ENCODE peak calls at places on chromosomes 16 and 17, in four cellular contexts. One of them, this sample, is unnamed.
A peak's percentile ranks its signal among the peaks of the same experiment; 100 is the strongest.

GRCh38 chr16:53515259-53515658 is 12.2 kb upstream of the AKTIP start:
- DNase-seq in ovary: no peak
- DNase-seq in pancreas: no peak
- DNase-seq in fibroblast of lung: peak; percentile 52
- DNase-seq in this sample: no peak

GRCh38 chr16:27759301-27759871 is 209.4 kb downstream of the KATNIP start:
- DNase-seq in ovary: no peak
- DNase-seq in fibroblast of lung: peak; percentile 87
- DNase-seq in pancreas: no peak
- DNase-seq in this sample: peak; percentile 40

GRCh38 chr17:29048440-29049360 is 5.8 kb downstream of the PIPOX start:
- DNase-seq in pancreas: no peak
- DNase-seq in fibroblast of lung: peak; percentile 42
- DNase-seq in ovary: no peak
- DNase-seq in this sample: no peak

GRCh38 chr16:89144681-89145080 is 26.9 kb upstream of the CDH15 start:
- DNase-seq in ovary: no peak
- DNase-seq in fibroblast of lung: no peak
- DNase-seq in pancreas: no peak
- DNase-seq in this sample: no peak

GRCh38 chr17:30239089-30239462 is 3.6 kb upstream of the SLC6A4 start:
- DNase-seq in fibroblast of lung: no peak
- DNase-seq in pancreas: no peak
- DNase-seq in ovary: no peak
- DNase-seq in this sample: no peak

GRCh38 chr16:26951950-26952349 is 114.8 kb upstream of the C16orf82 start:
- DNase-seq in pancreas: no peak
- DNase-seq in fibroblast of lung: no peak
- DNase-seq in ovary: no peak
- DNase-seq in this sample: no peak

GRCh38 chr17:80922580-80923160 is 69.0 kb upstream of the CHMP6 start:
- DNase-seq in pancreas: no peak
- DNase-seq in fibroblast of lung: no peak
- DNase-seq in ovary: no peak
- DNase-seq in this sample: no peak

GRCh38 chr16:8859913-8860881 is 8.6 kb downstream of the CARHSP1 start:
- DNase-seq in ovary: peak; percentile 84
- DNase-seq in pancreas: no peak
- DNase-seq in fibroblast of lung: peak; percentile 42
- DNase-seq in this sample: no peak

GRCh38 chr17:29292071-29292991 is 1.6 kb downstream of the NUFIP2 start:
- DNase-seq in fibroblast of lung: peak; percentile 38
- DNase-seq in ovary: peak; percentile 81
- DNase-seq in pancreas: peak; percentile 48
- DNase-seq in this sample: peak; percentile 47

GRCh38 chr17:64291268-64291851 is 28.3 kb upstream of the TEX2 start:
- DNase-seq in ovary: no peak
- DNase-seq in pancreas: no peak
- DNase-seq in fibroblast of lung: no peak
- DNase-seq in this sample: no peak

GRCh38 chr16:85056211-85056748 is 28.7 kb downstream of the KIAA0513 start:
- DNase-seq in pancreas: no peak
- DNase-seq in ovary: no peak
- DNase-seq in fibroblast of lung: peak; percentile 31
- DNase-seq in this sample: no peak

GRCh38 chr16:23663918-23664317 is 14.8 kb upstream of the PLK1 start:
- DNase-seq in ovary: no peak
- DNase-seq in pancreas: no peak
- DNase-seq in fibroblast of lung: no peak
- DNase-seq in this sample: no peak

GRCh38 chr16:56357291-56357764 is 68.0 kb downstream of the AMFR start:
- DNase-seq in fibroblast of lung: peak; percentile 81
- DNase-seq in pancreas: no peak
- DNase-seq in ovary: peak; percentile 22
- DNase-seq in this sample: peak; percentile 30

GRCh38 chr16:56355221-56355620 is 70.1 kb downstream of the AMFR start:
- DNase-seq in fibroblast of lung: no peak
- DNase-seq in ovary: peak; percentile 10
- DNase-seq in pancreas: no peak
- DNase-seq in this sample: no peak

GRCh38 chr16:56357765-56358322 is 67.5 kb downstream of the AMFR start:
- DNase-seq in ovary: peak; percentile 21
- DNase-seq in fibroblast of lung: no peak
- DNase-seq in pancreas: no peak
- DNase-seq in this sample: no peak

GRCh38 chr16:56355786-56356275 is 69.5 kb downstream of the AMFR start:
- DNase-seq in fibroblast of lung: no peak
- DNase-seq in ovary: peak; percentile 13
- DNase-seq in pancreas: no peak
- DNase-seq in this sample: no peak

GRCh38 chr16:56356276-56357241 is 68.8 kb downstream of the AMFR start:
- DNase-seq in ovary: peak; percentile 77
- DNase-seq in fibroblast of lung: peak; percentile 84
- DNase-seq in pancreas: peak; percentile 68
- DNase-seq in this sample: peak; percentile 81
- TF ChIP-seq CTCF in ovary: peak; percentile 69
- TF ChIP-seq CTCF in fibroblast of lung: peak; percentile 86
- TF ChIP-seq CTCF in pancreas: peak; percentile 80
- TF ChIP-seq CTCF in this sample: peak; percentile 93

GRCh38 chr17:4313482-4314114 is 49.8 kb upstream of the ANKFY1 start:
- DNase-seq in fibroblast of lung: no peak
- DNase-seq in pancreas: no peak
- DNase-seq in ovary: no peak
- DNase-seq in this sample: no peak
- H3K27ac ChIP-seq in fibroblast of lung: peak overlapping the region; percentile 27
- H3K27ac ChIP-seq in pancreas: no peak overlapping the region
- H3K27ac ChIP-seq in ovary: no peak overlapping the region
- H3K27ac ChIP-seq in this sample: no peak overlapping the region

GRCh38 chr16:77724174-77724573 is 1.9 kb downstream of the NUDT7 start:
- DNase-seq in fibroblast of lung: no peak
- DNase-seq in pancreas: no peak
- DNase-seq in ovary: no peak
- DNase-seq in this sample: no peak

GRCh38 chr16:77723108-77723514 is 797 bp downstream of the NUDT7 start:
- DNase-seq in ovary: peak; percentile 19
- DNase-seq in fibroblast of lung: peak; percentile 76
- DNase-seq in pancreas: no peak
- DNase-seq in this sample: no peak

GRCh38 chr16:77721752-77722314 is 481 bp upstream of the NUDT7 start:
- DNase-seq in fibroblast of lung: no peak
- DNase-seq in pancreas: peak; percentile 10
- DNase-seq in ovary: no peak
- DNase-seq in this sample: no peak

GRCh38 chr16:77722315-77723107 is at the start of gene NUDT7:
- DNase-seq in fibroblast of lung: peak; percentile 94
- DNase-seq in ovary: peak; percentile 99
- DNase-seq in pancreas: peak; percentile 98
- DNase-seq in this sample: peak; percentile 98
- TF ChIP-seq CTCF in fibroblast of lung: no peak
- TF ChIP-seq CTCF in ovary: no peak
- TF ChIP-seq CTCF in pancreas: no peak
- TF ChIP-seq CTCF in this sample: peak; percentile 28

GRCh38 chr17:82217530-82218204 is 5.0 kb upstream of the CCDC57 start:
- DNase-seq in ovary: no peak
- DNase-seq in fibroblast of lung: peak; percentile 94
- DNase-seq in pancreas: no peak
- DNase-seq in this sample: no peak
- H3K27ac ChIP-seq in ovary: no peak overlapping the region
- H3K27ac ChIP-seq in fibroblast of lung: peak overlapping the region; percentile 97
- H3K27ac ChIP-seq in pancreas: peak overlapping the region; percentile 84
- H3K27ac ChIP-seq in this sample: peak overlapping the region; percentile 99

DNA sequence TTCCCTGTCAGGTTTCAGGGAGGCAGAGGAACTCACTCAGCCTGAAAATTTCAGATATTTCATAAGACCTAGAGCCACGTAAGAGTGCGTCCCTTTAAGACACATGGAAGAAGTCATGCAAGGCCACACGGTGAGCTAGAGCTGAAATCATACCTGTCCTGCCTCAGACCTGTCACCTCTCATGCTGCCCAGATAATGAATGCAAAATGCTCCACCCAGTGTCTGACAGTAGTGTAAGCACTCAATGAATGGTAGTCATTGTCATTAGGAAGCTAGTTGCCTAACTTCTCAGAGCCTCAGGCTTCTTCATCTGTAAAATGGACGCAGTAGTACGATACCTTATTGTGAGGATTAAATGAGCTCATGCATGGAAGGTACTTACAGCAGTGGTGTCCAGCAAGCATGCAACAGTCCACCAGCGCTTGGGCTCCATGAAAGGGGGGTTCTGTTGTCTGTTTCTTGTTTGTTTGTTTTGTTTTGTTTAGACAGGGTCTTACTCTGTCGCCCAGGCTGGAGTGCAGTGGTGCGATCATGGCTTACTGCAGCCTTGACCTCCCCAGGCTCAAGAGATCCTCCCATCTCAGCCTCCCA is 60.7 kb downstream of the WSB1 start:
- DNase-seq in pancreas: no peak
- DNase-seq in fibroblast of lung: no peak
- DNase-seq in ovary: no peak
- DNase-seq in this sample: no peak
- TF ChIP-seq CTCF in pancreas: no peak
- TF ChIP-seq CTCF in fibroblast of lung: no peak
- TF ChIP-seq CTCF in ovary: no peak
- TF ChIP-seq CTCF in this sample: no peak

DNA sequence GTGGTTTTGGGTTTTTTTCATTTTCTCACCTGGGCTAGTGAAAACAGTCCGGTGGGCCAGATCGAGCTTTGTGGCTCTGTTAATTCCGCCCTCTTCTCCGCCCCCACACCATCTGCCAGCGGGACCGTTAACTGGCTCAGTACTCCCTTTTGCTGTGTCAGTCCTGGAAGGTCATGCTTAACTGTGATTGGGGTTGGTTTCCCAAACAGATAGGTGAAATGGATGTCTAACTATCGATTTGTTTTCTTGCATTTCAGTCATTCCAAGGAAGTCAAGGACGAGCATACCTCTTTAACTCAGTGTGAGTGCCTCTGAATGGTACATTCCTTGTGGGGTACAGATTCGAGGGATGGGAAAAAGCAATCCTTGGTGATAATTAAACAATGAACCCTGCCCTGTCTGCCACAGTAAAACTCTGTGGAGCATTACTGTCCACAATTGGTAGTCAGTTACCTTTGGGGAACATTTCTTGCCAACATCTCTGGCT is 56.7 kb downstream of the YPEL2 start:
- DNase-seq in pancreas: no peak
- DNase-seq in fibroblast of lung: no peak
- DNase-seq in ovary: no peak
- DNase-seq in this sample: no peak
- H3K27ac ChIP-seq in pancreas: no peak overlapping the region
- H3K27ac ChIP-seq in fibroblast of lung: no peak overlapping the region
- H3K27ac ChIP-seq in ovary: no peak overlapping the region
- H3K27ac ChIP-seq in this sample: no peak overlapping the region

GRCh38 chr16:19898924-19899604 is 14.4 kb upstream of the GPRC5B start:
- DNase-seq in pancreas: peak; percentile 26
- DNase-seq in fibroblast of lung: peak; percentile 22
- DNase-seq in ovary: peak; percentile 33
- DNase-seq in this sample: peak; percentile 59

GRCh38 chr16:19901164-19901563 is 16.5 kb upstream of the GPRC5B start:
- DNase-seq in fibroblast of lung: no peak
- DNase-seq in pancreas: no peak
- DNase-seq in ovary: no peak
- DNase-seq in this sample: no peak

GRCh38 chr16:19900590-19900989 is 15.9 kb upstream of the GPRC5B start:
- DNase-seq in fibroblast of lung: no peak
- DNase-seq in ovary: no peak
- DNase-seq in pancreas: no peak
- DNase-seq in this sample: no peak

GRCh38 chr16:19898166-19898565 is 13.5 kb upstream of the GPRC5B start:
- DNase-seq in pancreas: no peak
- DNase-seq in ovary: no peak
- DNase-seq in fibroblast of lung: no peak
- DNase-seq in this sample: no peak

DNA sequence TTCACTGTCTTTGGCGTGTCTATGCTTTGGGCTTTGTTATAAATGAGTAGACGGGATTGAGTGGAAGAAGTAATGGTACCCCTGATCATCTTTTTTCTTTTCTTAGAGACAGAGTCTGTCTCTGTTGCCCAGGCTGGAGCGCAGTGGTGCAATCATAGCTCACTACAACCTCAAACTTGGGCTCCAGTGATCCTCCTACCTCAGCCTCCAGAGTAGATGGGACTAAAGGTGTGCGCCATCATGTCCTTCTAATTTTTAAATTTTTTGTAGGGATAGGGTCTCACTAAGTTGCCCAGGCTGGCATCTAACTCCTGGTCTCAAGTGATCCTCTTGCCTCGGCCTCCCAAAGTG is 14.9 kb upstream of the GPRC5B start:
- DNase-seq in ovary: no peak
- DNase-seq in fibroblast of lung: no peak
- DNase-seq in pancreas: no peak
- DNase-seq in this sample: no peak
- TF ChIP-seq CTCF in ovary: no peak
- TF ChIP-seq CTCF in fibroblast of lung: no peak
- TF ChIP-seq CTCF in pancreas: no peak
- TF ChIP-seq CTCF in this sample: peak; percentile 42

This sample was measured in RWPE1.